ENCODE peak calls at places on chromosomes 12 and 14, in six cellular contexts. E, Q, U, C, W and O are unnamed samples.
A peak's percentile ranks its signal among the peaks of the same experiment; 100 is the strongest.

GRCh38 chr12:12503384-12504078 is 59.1 kb downstream of the DUSP16 start:
- DNase-seq in W (no peak), U (no peak), Q (no peak), C (no peak), E (no peak), O (no peak)

GRCh38 chr12:57766464-57767311 is at the start of gene CYP27B1:
- DNase-seq in E (peak; percentile 7), C (no peak), Q (peak; percentile 39), W (peak; percentile 55), U (no peak), O (peak; percentile 48)

GRCh38 chr12:110244372-110244771 is 36.7 kb upstream of the ATP2A2 start:
- DNase-seq in W (no peak), Q (no peak), C (no peak), E (no peak), U (no peak), O (no peak)

GRCh38 chr12:21451529-21451928 is 14.1 kb downstream of the PYROXD1 start:
- DNase-seq in C (no peak), E (peak; percentile 56), W (no peak), U (no peak), Q (peak; percentile 26), O (no peak)

GRCh38 chr12:67911789-67912188 is 77.5 kb upstream of the IFNG-AS1 start:
- DNase-seq in C (no peak), E (no peak), Q (no peak), U (no peak), W (no peak), O (no peak)

GRCh38 chr14:35405304-35405996 is 901 bp upstream of the NFKBIA start:
- DNase-seq in C (no peak), W (peak; percentile 52), Q (no peak), U (peak; percentile 61), E (no peak), O (no peak)

GRCh38 chr12:115243933-115244628 is 560.1 kb upstream of the TBX3 start:
- DNase-seq in C (no peak), U (no peak), Q (no peak), E (no peak), W (no peak), O (no peak)

GRCh38 chr12:65419284-65420072 is 141.0 kb downstream of the MSRB3 start:
- DNase-seq in Q (no peak), W (no peak), C (no peak), U (no peak), E (no peak), O (no peak)

GRCh38 chr12:42410345-42410744 is 84.4 kb downstream of the PPHLN1 start:
- DNase-seq in E (no peak), U (no peak), Q (no peak), C (no peak), W (no peak), O (no peak)

GRCh38 chr12:15584366-15585041 is 204.7 kb downstream of the EPS8 start:
- DNase-seq in W (no peak), E (peak; percentile 83), C (no peak), U (peak; percentile 36), Q (peak; percentile 87), O (no peak)

GRCh38 chr12:94621662-94622359 is 28.5 kb downstream of the TMCC3 start:
- DNase-seq in W (no peak), E (peak; percentile 47), Q (no peak), C (no peak), U (no peak), O (no peak)

GRCh38 chr12:39798429-39798828 is 178.8 kb upstream of the ABCD2 start:
- DNase-seq in C (no peak), W (no peak), Q (no peak), E (no peak), U (no peak), O (no peak)

DNA sequence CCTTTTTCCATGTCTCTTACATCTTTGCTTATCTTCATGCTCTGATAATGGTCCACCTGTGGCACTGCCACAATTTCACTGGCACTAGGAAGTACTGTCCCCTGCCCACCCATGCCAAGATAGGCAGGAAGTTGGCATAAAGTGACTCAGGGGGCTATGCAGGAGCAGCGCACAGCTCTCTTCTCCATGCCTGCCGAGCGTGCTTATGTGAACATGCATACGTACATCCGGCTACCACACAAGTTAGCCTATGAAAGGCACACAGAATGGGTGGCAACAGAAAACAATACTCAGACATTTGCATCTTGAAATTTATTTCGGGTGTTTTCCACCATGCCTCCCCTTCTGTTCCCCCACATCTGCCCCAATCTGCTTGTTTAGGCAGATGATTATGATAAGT is 174.4 kb upstream of the GZMB start:
- DNase-seq in U (no peak), W (no peak), C (no peak), Q (no peak), E (no peak), O (no peak)
- H3K27me3 ChIP-seq in U (no peaks in the 10 kb centered on the region), W (no peaks in the 10 kb centered on the region), C (no peaks in the 10 kb centered on the region), Q (no peaks in the 10 kb centered on the region), E (no peaks in the 10 kb centered on the region), O (no peaks in the 10 kb centered on the region)

DNA sequence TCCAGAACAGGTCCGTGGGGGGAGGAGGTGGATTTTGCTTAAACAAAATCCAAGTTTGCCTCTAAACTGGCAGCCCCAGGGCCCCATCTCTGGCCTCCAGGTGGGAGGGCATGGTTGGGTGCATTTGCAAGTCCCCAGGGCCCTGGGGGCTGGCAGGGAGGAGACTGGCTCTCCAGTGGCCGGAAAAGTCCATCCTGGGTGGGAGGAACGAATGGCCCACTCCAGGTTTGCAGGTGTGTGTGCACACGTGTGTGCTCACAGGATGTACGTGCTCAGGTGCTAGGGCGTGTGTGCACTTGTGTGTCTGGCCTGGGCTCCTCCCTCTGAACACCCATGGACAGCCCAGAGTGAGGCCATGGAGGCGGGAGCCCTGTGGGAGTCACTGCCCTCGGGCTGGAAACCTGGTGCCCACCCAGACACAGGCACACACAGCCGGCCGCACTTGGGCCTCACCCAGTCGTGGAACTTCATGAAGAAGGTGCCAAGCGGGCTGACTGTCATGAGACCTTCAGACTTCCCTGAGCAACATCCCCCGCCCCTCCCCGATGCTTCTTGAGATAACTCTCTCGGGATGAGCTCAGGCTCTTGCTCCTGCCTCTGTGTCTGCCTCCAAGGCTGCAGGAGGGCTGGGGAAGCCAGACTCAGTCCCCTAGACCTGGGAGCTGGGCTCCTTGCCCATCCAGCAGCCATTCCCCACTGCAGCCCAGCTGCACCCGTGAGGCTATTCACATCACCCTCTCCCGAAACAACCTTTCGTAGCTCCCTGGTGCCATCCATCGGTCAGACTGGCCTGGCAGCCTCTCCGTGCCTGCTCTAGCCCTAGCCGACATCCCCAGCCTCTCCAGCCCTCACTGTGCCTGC is 9.4 kb downstream of the AHNAK2 start:
- DNase-seq in Q (no peak), E (no peak), C (no peak), W (no peak), U (no peak), O (peak; percentile 27)
- H3K4me3 ChIP-seq in Q (peak overlapping the region; percentile 86), E (no peak overlapping the region), C (peak overlapping the region; percentile 32), W (no peak overlapping the region), U (peak overlapping the region; percentile 27), O (no peak overlapping the region)

GRCh38 chr12:2622460-2622859 is 172.3 kb upstream of the FKBP4 start:
- DNase-seq in E (no peak), W (no peak), Q (no peak), C (no peak), U (no peak), O (no peak)

GRCh38 chr12:2625267-2625666 is 169.5 kb upstream of the FKBP4 start:
- DNase-seq in Q (no peak), E (no peak), W (no peak), C (no peak), U (no peak), O (no peak)

GRCh38 chr12:2623472-2623871 is 171.3 kb upstream of the FKBP4 start:
- DNase-seq in U (no peak), W (no peak), C (no peak), Q (no peak), E (no peak), O (no peak)

GRCh38 chr12:2627343-2628191 is 167.2 kb upstream of the FKBP4 start:
- DNase-seq in E (no peak), U (no peak), Q (no peak), C (peak; percentile 36), W (no peak), O (peak; percentile 41)

DNA sequence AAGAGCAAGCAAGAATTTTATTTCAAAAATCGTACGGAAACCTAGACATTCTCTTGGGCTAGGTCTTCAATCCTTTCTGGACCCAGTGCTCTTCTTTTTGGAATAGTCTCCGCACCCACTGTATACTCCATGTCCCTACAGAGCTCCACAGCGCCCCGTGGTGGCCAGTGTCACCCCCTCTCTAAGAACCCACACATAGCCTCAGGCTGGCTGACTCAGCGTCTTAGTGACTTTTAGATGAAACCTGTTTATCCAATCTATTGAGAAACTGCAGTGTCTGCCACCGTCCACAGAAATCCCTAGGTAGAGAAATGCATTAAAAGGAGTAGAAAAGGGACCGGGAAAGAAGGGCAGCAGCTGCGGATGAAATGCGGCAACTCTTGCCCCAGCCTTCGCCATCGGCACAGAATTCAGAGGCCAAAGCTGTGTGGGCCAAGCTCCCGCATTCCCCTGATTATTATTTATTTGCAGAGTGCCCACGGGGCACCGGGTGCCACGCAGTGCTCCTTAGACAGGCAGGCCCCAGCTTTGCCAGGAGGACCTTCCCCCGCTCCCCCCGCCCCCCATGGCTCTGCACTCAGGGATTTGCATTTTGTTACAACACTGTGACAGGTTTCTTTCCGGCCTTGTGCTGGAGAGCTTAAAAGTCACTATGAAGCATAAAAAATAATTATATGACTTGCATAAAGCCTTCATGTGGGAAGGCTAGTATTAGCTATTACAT is 170.1 kb upstream of the FKBP4 start:
- DNase-seq in W (no peak), U (no peak), Q (peak; percentile 78), C (no peak), E (peak; percentile 59), O (no peak)
- H3K27me3 ChIP-seq in W (no peaks in the 10 kb centered on the region), U (no peaks in the 10 kb centered on the region), Q (no peaks in the 10 kb centered on the region), C (no peaks in the 10 kb centered on the region), E (no peaks in the 10 kb centered on the region), O (no peaks in the 10 kb centered on the region)

DNA sequence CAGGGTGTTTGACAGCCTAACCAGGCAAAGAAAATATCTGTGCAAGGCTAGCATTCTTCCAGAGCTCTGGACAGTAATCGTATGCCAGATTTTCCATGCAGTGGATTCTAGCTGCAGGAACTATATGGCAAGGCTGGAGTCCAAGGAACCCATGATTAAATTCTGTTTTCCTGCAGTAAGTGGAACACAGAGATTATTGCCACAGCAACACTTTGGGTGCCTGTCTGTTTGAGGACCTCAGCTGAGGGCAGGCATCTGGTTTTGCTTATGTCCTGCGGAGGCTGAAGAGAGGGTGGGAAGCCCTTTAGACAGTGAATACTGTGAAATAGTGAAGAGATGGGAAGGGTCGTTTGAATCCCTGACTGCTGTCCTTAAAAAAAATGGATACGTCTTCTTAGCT is 104.4 kb downstream of the DAD1 start:
- DNase-seq in E (no peak), U (peak; percentile 36), W (no peak), C (no peak), Q (peak; percentile 9), O (no peak)
- H3K4me3 ChIP-seq in E (no peak overlapping the region), U (no peak overlapping the region), W (no peak overlapping the region), C (no peak overlapping the region), Q (no peak overlapping the region), O (no peak overlapping the region)

GRCh38 chr14:100735271-100735670 is 8.6 kb downstream of the DLK1 start:
- DNase-seq in W (no peak), Q (no peak), U (peak; percentile 9), C (no peak), E (no peak), O (peak; percentile 28)

GRCh38 chr14:100737526-100737925 is 10.8 kb downstream of the DLK1 start:
- DNase-seq in E (no peak), W (no peak), C (no peak), U (peak; percentile 15), Q (no peak), O (no peak)

GRCh38 chr14:100738704-100739131 is 12.0 kb downstream of the DLK1 start:
- DNase-seq in E (no peak), C (no peak), Q (no peak), U (no peak), W (no peak), O (no peak)

GRCh38 chr14:100738269-100738691 is 11.6 kb downstream of the DLK1 start:
- DNase-seq in W (no peak), E (no peak), Q (no peak), U (no peak), C (no peak), O (no peak)

GRCh38 chr14:100736269-100737180 is 9.8 kb downstream of the DLK1 start:
- DNase-seq in Q (no peak), C (no peak), W (no peak), U (peak; percentile 36), E (no peak), O (peak; percentile 35)
- H3K27me3 ChIP-seq in Q (peaks cover 42% of the 10 kb centered on the region), C (no peaks in the 10 kb centered on the region), W (no peaks in the 10 kb centered on the region), U (no peaks in the 10 kb centered on the region), E (peaks cover 49% of the 10 kb centered on the region), O (no peaks in the 10 kb centered on the region)